ENCODE peak calls at places on chromosomes 7 and 10, in five cellular contexts. F is adrenal gland; K is HS-5; Y is CD4-positive, alpha-beta memory T cell; W is LHCN-M2. S is an unnamed sample.

GRCh38 chr7:43465581-43466554 is 117.0 kb upstream of the STK17A start:
- DNase-seq in K (no peak), F (no peak), Y (no peak), W (no peak), S (no peak)

GRCh38 chr7:101243786-101244384 is 996 bp downstream of the FIS1 start:
- DNase-seq in F (peak; percentile 66), K (no peak), Y (no peak), W (no peak), S (no peak)

GRCh38 chr10:96512524-96512991 is 1.2 kb downstream of the TLL2 start:
- DNase-seq in W (peak; percentile 9), F (peak; percentile 29), K (no peak), Y (no peak), S (peak; percentile 29)

GRCh38 chr10:76736848-76737495 is 900.6 kb downstream of the KCNMA1 start:
- DNase-seq in F (no peak), K (no peak), Y (no peak), W (no peak), S (no peak)

GRCh38 chr7:2482725-2483451 is 6.7 kb upstream of the GRIFIN start:
- DNase-seq in Y (no peak), F (no peak), K (no peak), W (peak; percentile 47), S (no peak)

GRCh38 chr10:42932735-42933453 is 144.0 kb upstream of the RET start:
- DNase-seq in Y (peak; percentile 20), F (no peak), K (no peak), W (no peak), S (no peak)

GRCh38 chr10:124943301-124944092 is 1.6 kb downstream of the ZRANB1 start:
- DNase-seq in W (peak; percentile 92), F (no peak), K (peak; percentile 69), Y (no peak), S (no peak)

GRCh38 chr7:91168766-91169518 is 95.3 kb upstream of the FZD1 start:
- DNase-seq in F (no peak), W (peak; percentile 97), K (no peak), Y (no peak), S (no peak)

GRCh38 chr10:103110407-103110806 is 82.7 kb downstream of the NT5C2 start:
- DNase-seq in W (no peak), F (no peak), Y (no peak), K (no peak), S (no peak)

S was measured in heart left ventricle.